ENCODE peak calls at places on chromosomes 4 and X, in seven cellular contexts. W, K, T, E, D, N and J are unnamed samples.

GRCh38 chrX:132807411-132808030 is 150.9 kb downstream of the HS6ST2 start:
- DNase-seq in E (no peak), N (no peak), W (no peak), T (no peak), K (no peak), D (no peak), J (no peak)

GRCh38 chrX:109943092-109943739 is 59.7 kb upstream of the TMEM164 start:
- DNase-seq in D (no peak), W (no peak), N (no peak), E (no peak), T (peak; percentile 28), K (no peak), J (no peak)

GRCh38 chr4:39721788-39722187 is 23.9 kb downstream of the UBE2K start:
- DNase-seq in K (no peak), T (no peak), N (no peak), W (no peak), D (no peak), E (no peak), J (no peak)

GRCh38 chr4:11669156-11669555 is 240.5 kb upstream of the HS3ST1 start:
- DNase-seq in D (peak; percentile 3), T (peak; percentile 29), W (peak; percentile 47), N (no peak), K (no peak), E (no peak), J (no peak)

GRCh38 chr4:105088110-105088879 is 58.4 kb upstream of the TET2 start:
- DNase-seq in K (peak; percentile 94), W (peak; percentile 94), D (peak; percentile 73), T (peak; percentile 98), E (no peak), N (peak; percentile 42), J (peak; percentile 58)

GRCh38 chr4:26051278-26051677 is 137.3 kb downstream of the SMIM20 start:
- DNase-seq in E (no peak), T (no peak), N (no peak), D (no peak), K (no peak), W (no peak), J (no peak)

GRCh38 chrX:68440940-68441339 is 7.6 kb upstream of the OPHN1 start:
- DNase-seq in W (peak; percentile 85), N (peak; percentile 79), D (peak; percentile 73), E (no peak), T (peak; percentile 63), K (no peak), J (peak; percentile 19)

GRCh38 chr4:143084566-143084965 is 100.2 kb upstream of the USP38 start:
- DNase-seq in N (no peak), D (no peak), E (no peak), K (no peak), T (peak; percentile 6), W (no peak), J (no peak)

GRCh38 chr4:148515248-148515647 is 73.0 kb upstream of the NR3C2 start:
- DNase-seq in D (peak; percentile 14), N (no peak), K (no peak), E (no peak), T (peak; percentile 67), W (peak; percentile 83), J (no peak)

GRCh38 chrX:130024127-130024526 is 41.7 kb downstream of the BCORL1 start:
- DNase-seq in T (peak; percentile 13), D (peak; percentile 18), K (peak; percentile 4), W (peak; percentile 70), N (peak; percentile 89), E (peak; percentile 92), J (peak; percentile 20)

GRCh38 chr4:14087459-14087858 is 459.9 kb upstream of the BOD1L1 start:
- DNase-seq in D (no peak), N (no peak), W (no peak), K (no peak), T (no peak), E (no peak), J (no peak)

GRCh38 chrX:150913511-150913910 is 15.0 kb upstream of the CD99L2 start:
- DNase-seq in K (no peak), D (no peak), T (peak; percentile 21), E (no peak), N (no peak), W (peak; percentile 46), J (peak; percentile 41)

GRCh38 chrX:130893356-130894085 is 9.5 kb downstream of the ENOX2 start:
- DNase-seq in T (no peak), K (no peak), N (no peak), W (peak; percentile 72), E (no peak), D (no peak), J (no peak)

GRCh38 chr4:15317246-15317645 is 110.6 kb upstream of the C1QTNF7 start:
- DNase-seq in W (no peak), T (no peak), E (no peak), N (no peak), K (no peak), D (no peak), J (no peak)

GRCh38 chr4:83356899-83357661 is 22.4 kb upstream of the HPSE start:
- DNase-seq in E (no peak), T (peak; percentile 95), D (peak; percentile 79), K (peak; percentile 75), N (no peak), W (peak; percentile 97), J (peak; percentile 70)

GRCh38 chrX:12747433-12747832 is 43.8 kb upstream of the PRPS2 start:
- DNase-seq in K (no peak), E (no peak), D (no peak), T (no peak), N (no peak), W (no peak), J (no peak)

GRCh38 chr4:26181616-26182015 is 139.2 kb upstream of the RBPJ start:
- DNase-seq in N (no peak), E (no peak), T (peak; percentile 57), K (no peak), D (peak; percentile 68), W (no peak), J (no peak)

GRCh38 chrX:153406903-153407302 is 4.4 kb upstream of the ZFP92 start:
- DNase-seq in N (no peak), E (peak; percentile 22), W (no peak), D (no peak), K (no peak), T (no peak), J (no peak)

GRCh38 chrX:110182362-110182761 is 135.5 kb downstream of the AMMECR1 start:
- DNase-seq in E (no peak), W (no peak), T (peak; percentile 20), N (no peak), K (no peak), D (no peak), J (no peak)

GRCh38 chrX:70219938-70220764 is 14.3 kb upstream of the AWAT1 start:
- DNase-seq in E (no peak), N (peak; percentile 47), T (peak; percentile 23), K (no peak), W (peak; percentile 18), D (peak; percentile 25), J (no peak)

GRCh38 chr4:107625503-107625902 is 94.5 kb downstream of the PAPSS1 start:
- DNase-seq in E (no peak), D (no peak), T (no peak), W (no peak), N (no peak), K (no peak), J (no peak)

GRCh38 chrX:31130457-31131215 is 58.8 kb upstream of the FTHL17 start:
- DNase-seq in K (peak; percentile 4), E (no peak), W (no peak), T (no peak), D (no peak), N (no peak), J (peak; percentile 10)

GRCh38 chrX:79325263-79325958 is 41.7 kb downstream of the ITM2A start:
- DNase-seq in D (no peak), W (no peak), E (no peak), N (peak; percentile 20), K (no peak), T (no peak), J (no peak)

GRCh38 chr4:78645853-78646757 is 94.5 kb downstream of the ANXA3 start:
- DNase-seq in D (peak; percentile 83), T (peak; percentile 95), W (peak; percentile 97), N (peak; percentile 67), E (peak; percentile 76), K (peak; percentile 87), J (peak; percentile 86)

GRCh38 chr4:178937130-178937529 is 1494.9 kb upstream of the AGA start:
- DNase-seq in K (no peak), E (no peak), D (no peak), N (no peak), W (no peak), T (peak; percentile 25), J (no peak)

GRCh38 chrX:140507982-140508305 is 3.1 kb upstream of the SOX3 start:
- DNase-seq in T (no peak), E (no peak), D (no peak), N (no peak), W (no peak), K (no peak), J (no peak)
- TF ChIP-seq CTCF in T (no peak), E (no peak), D (peak; percentile 61), N (no peak), W (no peak), K (no peak), J (no peak)

DNA sequence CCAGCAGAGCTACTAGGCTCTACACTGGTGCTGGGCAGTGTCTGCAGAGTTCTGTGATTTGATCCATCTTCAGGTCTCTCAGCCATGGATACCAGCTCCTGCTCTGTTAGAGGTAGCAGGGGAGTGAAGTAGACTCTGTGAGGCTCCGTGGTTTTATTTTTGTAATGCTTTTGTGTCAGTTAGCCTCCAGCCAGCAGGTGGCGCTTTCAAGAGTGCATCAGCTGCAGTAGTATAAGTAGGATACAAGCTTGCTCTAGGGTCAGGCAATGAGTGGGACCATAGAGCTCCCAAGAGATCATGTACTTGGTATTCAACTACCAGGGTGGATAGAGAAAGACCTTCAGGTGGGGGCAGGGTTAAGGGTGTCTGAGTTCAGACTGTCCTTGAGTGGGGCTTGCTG is 362.5 kb upstream of the TRAM1L1 start:
- DNase-seq in N (peak; percentile 49), D (no peak), K (no peak), T (no peak), W (no peak), E (no peak), J (no peak)
- TF ChIP-seq CTCF in N (no peak), D (peak; percentile 38), K (no peak), T (no peak), W (no peak), E (no peak), J (no peak)

DNA sequence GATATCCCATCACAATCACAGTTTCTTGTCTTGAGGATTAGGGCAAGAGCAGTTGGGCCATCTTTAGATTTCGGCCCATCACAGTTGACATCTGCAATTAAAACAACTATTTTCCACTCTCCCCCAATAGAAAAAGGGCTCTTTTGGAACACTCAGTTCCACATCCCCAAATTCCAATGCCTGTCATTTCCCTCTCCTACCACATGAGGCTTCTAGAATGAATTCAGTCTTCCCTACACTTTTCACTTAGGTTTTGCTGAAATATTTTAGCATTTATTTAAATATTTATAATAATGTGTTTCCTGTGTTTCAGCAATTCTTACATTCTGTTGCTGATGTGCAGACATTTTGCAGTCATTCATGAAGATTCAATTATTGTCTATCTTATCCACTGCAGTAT is 118.4 kb downstream of the COX18 start:
- DNase-seq in E (no peak), N (no peak), W (peak; percentile 18), K (no peak), D (no peak), T (peak; percentile 8), J (no peak)
- TF ChIP-seq CTCF in E (no peak), N (no peak), W (peak; percentile 48), K (peak; percentile 27), D (peak; percentile 48), T (peak; percentile 28), J (peak; percentile 6)

DNA sequence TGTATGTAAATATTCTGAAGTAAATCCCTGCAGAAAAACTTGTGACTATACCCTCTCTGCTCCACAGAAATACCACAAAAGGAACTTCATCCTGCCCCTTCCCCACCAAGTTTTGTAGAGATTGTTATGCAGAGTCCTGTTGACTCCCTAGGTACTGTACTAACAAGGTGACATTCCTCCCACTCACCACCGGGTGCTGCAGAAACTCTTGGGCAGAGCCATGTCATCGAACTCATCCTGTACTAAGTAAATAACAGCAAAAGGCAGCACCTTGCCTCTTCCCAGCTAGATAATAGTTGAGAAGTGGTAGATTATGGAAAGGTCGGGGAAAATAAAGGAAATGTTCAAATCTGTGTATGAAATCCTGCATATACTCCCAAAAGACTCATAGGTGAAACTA is 233.3 kb downstream of the STPG2 start:
- DNase-seq in E (peak; percentile 18), K (no peak), T (no peak), N (no peak), D (no peak), W (no peak), J (no peak)
- TF ChIP-seq CTCF in E (no peak), K (no peak), T (no peak), N (no peak), D (peak; percentile 21), W (no peak), J (no peak)